ENCODE peak calls at places on chromosomes 3 and 15, in six cellular contexts. O, P, C, R, A and B are unnamed samples.

GRCh38 chr15:72824112-72824511 is 40.6 kb upstream of the ADPGK start:
- DNase-seq in R (no peak), O (no peak), P (no peak), C (no peak), A (no peak), B (no peak)

GRCh38 chr3:124707667-124708066 is 22.6 kb upstream of the UMPS start:
- DNase-seq in C (no peak), P (no peak), R (no peak), O (peak), A (no peak), B (no peak)

GRCh38 chr15:96893159-96893906 is 562.8 kb downstream of the NR2F2 start:
- DNase-seq in O (no peak), C (no peak), A (no peak), R (no peak), P (no peak), B (no peak)

GRCh38 chr15:62138124-62138523 is 27.0 kb downstream of the C2CD4B start:
- DNase-seq in C (no peak), O (peak), P (no peak), R (no peak), A (no peak), B (no peak)

GRCh38 chr3:177517906-177518305 is 320.6 kb upstream of the TBL1XR1 start:
- DNase-seq in P (no peak), C (no peak), O (no peak), A (no peak), R (no peak), B (no peak)

GRCh38 chr3:56890448-56891083 is 88.8 kb upstream of the ARHGEF3 start:
- DNase-seq in P (no peak), A (no peak), R (no peak), C (no peak), O (no peak), B (no peak)

GRCh38 chr3:98018301-98018700 is 16.8 kb downstream of the GABRR3 start:
- DNase-seq in C (no peak), P (no peak), R (no peak), A (no peak), O (no peak), B (no peak)

GRCh38 chr3:194945508-194945907 is 259.8 kb downstream of the FAM43A start:
- DNase-seq in R (no peak), O (no peak), A (no peak), P (no peak), C (no peak), B (no peak)

GRCh38 chr15:69991493-69991892 is 106.2 kb downstream of the TLE3 start:
- DNase-seq in C (no peak), R (no peak), P (no peak), A (no peak), O (no peak), B (no peak)

GRCh38 chr3:38149701-38150100 is 11.2 kb downstream of the MYD88 start:
- DNase-seq in C (no peak), A (no peak), P (no peak), R (no peak), O (no peak), B (no peak)

GRCh38 chr3:191688756-191689433 is 227.9 kb downstream of the PYDC2 start:
- DNase-seq in C (no peak), O (no peak), A (no peak), R (no peak), P (no peak), B (no peak)

GRCh38 chr3:81876826-81877225 is 115.4 kb upstream of the GBE1 start:
- DNase-seq in R (no peak), O (no peak), P (no peak), C (no peak), A (no peak), B (no peak)

DNA sequence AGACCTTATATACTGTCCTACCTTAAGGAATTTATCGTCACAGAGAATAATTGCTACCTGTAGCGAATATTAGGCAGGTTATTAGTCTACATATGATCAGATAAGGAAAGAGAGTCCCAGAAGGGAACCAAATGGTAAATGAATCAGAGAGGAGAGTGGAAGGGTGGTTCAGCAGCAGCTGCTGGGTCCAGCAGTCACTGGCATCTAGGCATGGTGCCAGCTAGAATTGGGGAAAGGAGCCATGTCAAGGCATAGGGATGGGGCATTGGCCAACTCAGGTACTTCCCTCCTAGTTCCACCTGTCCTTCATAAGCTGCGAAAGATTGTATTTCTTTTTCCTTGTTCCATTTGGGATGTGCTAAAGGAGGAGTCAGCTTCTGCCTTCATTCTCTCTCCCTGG is 23.4 kb downstream of the HACD3 start:
- DNase-seq in R (no peak), A (no peak), O (no peak), C (no peak), P (no peak), B (no peak)
- TF ChIP-seq POLR2A in R (no peak), A (no peak), O (no peak), C (no peak), P (no peak), B (no peak)

DNA sequence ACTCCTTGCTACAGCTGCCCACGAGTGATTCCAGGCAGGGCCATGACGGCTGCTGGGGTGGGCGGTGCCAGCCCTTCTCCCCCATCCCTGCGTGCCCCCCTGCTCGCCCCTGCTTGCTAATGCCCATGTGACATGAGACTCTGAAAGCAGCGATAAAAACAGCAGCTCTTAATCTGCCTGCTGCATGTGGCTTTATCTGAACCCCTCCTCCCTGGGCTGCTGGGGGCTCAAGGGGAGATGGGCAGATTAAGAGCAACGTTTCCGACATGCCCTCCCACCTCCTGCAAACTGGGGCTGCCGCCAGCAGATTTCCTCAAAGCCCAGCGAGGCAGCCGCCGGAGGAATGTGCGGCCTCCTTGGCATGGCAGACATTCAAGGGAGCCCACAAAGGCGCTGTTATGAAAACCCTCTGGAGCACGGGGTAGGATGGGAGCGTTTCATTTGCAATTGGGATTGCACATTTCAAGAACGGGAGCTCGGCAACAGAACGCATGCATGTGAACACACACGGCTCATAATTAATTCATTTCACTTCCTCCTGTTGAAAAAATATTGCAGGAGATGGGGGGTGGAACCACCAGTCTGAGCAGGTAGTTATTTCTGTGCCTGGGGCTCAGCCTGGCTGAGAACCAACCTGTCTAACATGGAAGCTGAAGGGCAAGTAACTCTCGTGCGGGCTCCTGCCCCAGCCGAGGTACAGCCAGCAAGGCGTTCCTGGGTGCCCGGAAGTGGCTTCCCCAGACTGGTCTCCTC is 504.2 kb upstream of the PROK2 start:
- DNase-seq in A (no peak), C (peak), P (no peak), R (no peak), O (peak), B (peak)
- TF ChIP-seq POLR2A in A (no peak), C (no peak), P (no peak), R (no peak), O (no peak), B (no peak)

GRCh38 chr15:38879909-38880471 is 315.4 kb upstream of the RASGRP1 start:
- DNase-seq in P (peak), A (no peak), O (peak), R (peak), C (peak), B (no peak)
- TF ChIP-seq POLR2A in P (no peak), A (no peak), O (no peak), R (no peak), C (no peak), B (no peak)

DNA sequence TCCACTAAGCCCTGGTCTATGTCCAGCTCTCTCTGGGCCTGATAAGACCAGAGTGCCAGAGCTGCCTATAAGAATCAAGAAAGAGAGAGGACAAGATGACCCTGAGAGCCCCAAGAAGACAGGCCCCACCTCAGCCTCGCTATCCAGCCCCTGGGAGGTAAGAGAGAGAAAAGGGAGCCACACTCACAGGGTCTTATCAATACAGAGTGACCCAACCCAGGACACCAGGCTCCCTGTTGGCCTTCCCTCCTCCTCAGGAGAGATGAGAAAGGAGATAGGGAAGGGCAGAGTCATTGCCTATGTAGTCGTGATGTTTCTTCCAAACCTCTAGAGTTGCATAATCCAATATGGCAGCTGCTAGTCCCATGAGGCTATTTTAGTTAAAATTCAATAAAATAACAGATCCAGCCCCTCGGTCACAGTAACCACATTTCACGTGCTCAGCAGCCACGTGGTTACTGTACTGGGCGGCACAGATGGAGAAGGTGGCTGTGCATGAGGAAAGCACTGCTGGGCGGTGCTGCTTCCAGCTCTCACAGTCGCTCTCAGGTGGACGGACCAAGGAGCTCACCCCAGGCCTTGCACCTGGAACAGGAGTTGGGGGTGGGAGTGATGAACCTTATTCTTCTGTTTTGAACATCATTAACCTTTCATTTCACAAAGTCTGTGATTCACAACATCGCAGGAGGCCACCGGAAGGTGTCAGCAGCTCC is 525.8 kb downstream of the SHQ1 start:
- DNase-seq in C (no peak), R (no peak), O (no peak), P (no peak), A (no peak), B (no peak)
- TF ChIP-seq POLR2A in C (no peak), R (no peak), O (no peak), P (no peak), A (no peak), B (no peak)

GRCh38 chr15:38888701-38889154 is 324.1 kb upstream of the RASGRP1 start:
- DNase-seq in C (no peak), O (no peak), A (no peak), P (no peak), R (no peak), B (no peak)
- TF ChIP-seq POLR2A in C (no peak), O (no peak), A (no peak), P (no peak), R (no peak), B (no peak)